ENCODE peak calls at places on chromosomes 2 and 18, in eight cellular contexts. One of them, this sample, is unnamed.

GRCh38 chr18:11872479-11873136 is 21.4 kb downstream of the CHMP1B start:
- DNase-seq in HepG2: peak
- DNase-seq in MM.1S: no peak
- DNase-seq in brain microvascular endothelial cell: no peak
- DNase-seq in lower lobe of right lung: no peak
- DNase-seq in cardiac fibroblast: peak
- DNase-seq in B cell: no peak
- DNase-seq in SK-N-SH: no peak
- DNase-seq in this sample: peak

GRCh38 chr2:183409662-183410061 is 285.4 kb downstream of the NUP35 start:
- DNase-seq in SK-N-SH: no peak
- DNase-seq in MM.1S: no peak
- DNase-seq in HepG2: no peak
- DNase-seq in brain microvascular endothelial cell: no peak
- DNase-seq in cardiac fibroblast: no peak
- DNase-seq in B cell: no peak
- DNase-seq in lower lobe of right lung: no peak
- DNase-seq in this sample: no peak

GRCh38 chr18:11987527-11987926 is 6.2 kb downstream of the IMPA2 start:
- DNase-seq in SK-N-SH: no peak
- DNase-seq in MM.1S: no peak
- DNase-seq in HepG2: no peak
- DNase-seq in brain microvascular endothelial cell: no peak
- DNase-seq in lower lobe of right lung: no peak
- DNase-seq in cardiac fibroblast: peak
- DNase-seq in B cell: no peak
- DNase-seq in this sample: no peak

GRCh38 chr18:32831781-32832180 is 59.0 kb upstream of the KLHL14 start:
- DNase-seq in MM.1S: no peak
- DNase-seq in B cell: no peak
- DNase-seq in SK-N-SH: no peak
- DNase-seq in cardiac fibroblast: no peak
- DNase-seq in HepG2: no peak
- DNase-seq in brain microvascular endothelial cell: no peak
- DNase-seq in lower lobe of right lung: no peak
- DNase-seq in this sample: no peak

GRCh38 chr2:159155791-159156190 is 130.7 kb downstream of the WDSUB1 start:
- DNase-seq in MM.1S: no peak
- DNase-seq in lower lobe of right lung: no peak
- DNase-seq in B cell: no peak
- DNase-seq in HepG2: no peak
- DNase-seq in cardiac fibroblast: no peak
- DNase-seq in SK-N-SH: no peak
- DNase-seq in brain microvascular endothelial cell: no peak
- DNase-seq in this sample: no peak

GRCh38 chr2:98551316-98551715 is 57.0 kb downstream of the COA5 start:
- DNase-seq in SK-N-SH: no peak
- DNase-seq in HepG2: no peak
- DNase-seq in lower lobe of right lung: no peak
- DNase-seq in MM.1S: no peak
- DNase-seq in brain microvascular endothelial cell: no peak
- DNase-seq in cardiac fibroblast: no peak
- DNase-seq in B cell: no peak
- DNase-seq in this sample: no peak

GRCh38 chr2:189802396-189802912 is 18.2 kb downstream of the PMS1 start:
- DNase-seq in cardiac fibroblast: no peak
- DNase-seq in SK-N-SH: no peak
- DNase-seq in B cell: no peak
- DNase-seq in brain microvascular endothelial cell: no peak
- DNase-seq in MM.1S: no peak
- DNase-seq in HepG2: no peak
- DNase-seq in lower lobe of right lung: no peak
- DNase-seq in this sample: no peak

GRCh38 chr2:217653240-217653639 is 349.6 kb downstream of the TNS1 start:
- DNase-seq in lower lobe of right lung: peak
- DNase-seq in MM.1S: no peak
- DNase-seq in HepG2: no peak
- DNase-seq in SK-N-SH: no peak
- DNase-seq in cardiac fibroblast: peak
- DNase-seq in brain microvascular endothelial cell: peak
- DNase-seq in B cell: no peak
- DNase-seq in this sample: no peak

GRCh38 chr2:200373973-200374416 is 67.5 kb downstream of the SPATS2L start:
- DNase-seq in B cell: peak
- DNase-seq in lower lobe of right lung: no peak
- DNase-seq in brain microvascular endothelial cell: no peak
- DNase-seq in cardiac fibroblast: no peak
- DNase-seq in MM.1S: peak
- DNase-seq in HepG2: peak
- DNase-seq in SK-N-SH: no peak
- DNase-seq in this sample: peak

GRCh38 chr2:148540022-148540421 is 104.5 kb upstream of the EPC2 start:
- DNase-seq in HepG2: no peak
- DNase-seq in SK-N-SH: no peak
- DNase-seq in lower lobe of right lung: no peak
- DNase-seq in brain microvascular endothelial cell: no peak
- DNase-seq in B cell: no peak
- DNase-seq in cardiac fibroblast: no peak
- DNase-seq in MM.1S: no peak
- DNase-seq in this sample: peak

GRCh38 chr2:75559633-75560021 is 1.1 kb downstream of the EVA1A start:
- DNase-seq in HepG2: no peak
- DNase-seq in brain microvascular endothelial cell: no peak
- DNase-seq in MM.1S: no peak
- DNase-seq in cardiac fibroblast: peak
- DNase-seq in B cell: no peak
- DNase-seq in lower lobe of right lung: no peak
- DNase-seq in SK-N-SH: no peak
- DNase-seq in this sample: no peak

GRCh38 chr2:75558786-75559428 is 1.8 kb downstream of the EVA1A start:
- DNase-seq in MM.1S: no peak
- DNase-seq in HepG2: no peak
- DNase-seq in cardiac fibroblast: peak
- DNase-seq in brain microvascular endothelial cell: peak
- DNase-seq in SK-N-SH: no peak
- DNase-seq in B cell: no peak
- DNase-seq in lower lobe of right lung: no peak
- DNase-seq in this sample: no peak

GRCh38 chr2:75561566-75562512 is 1.1 kb upstream of the EVA1A start:
- DNase-seq in brain microvascular endothelial cell: peak
- DNase-seq in cardiac fibroblast: peak
- DNase-seq in SK-N-SH: no peak
- DNase-seq in lower lobe of right lung: no peak
- DNase-seq in MM.1S: no peak
- DNase-seq in B cell: no peak
- DNase-seq in HepG2: no peak
- DNase-seq in this sample: peak

GRCh38 chr2:75560768-75561565 is at the start of gene EVA1A:
- DNase-seq in cardiac fibroblast: peak
- DNase-seq in SK-N-SH: peak
- DNase-seq in B cell: no peak
- DNase-seq in lower lobe of right lung: peak
- DNase-seq in brain microvascular endothelial cell: peak
- DNase-seq in MM.1S: peak
- DNase-seq in HepG2: peak
- DNase-seq in this sample: peak

DNA sequence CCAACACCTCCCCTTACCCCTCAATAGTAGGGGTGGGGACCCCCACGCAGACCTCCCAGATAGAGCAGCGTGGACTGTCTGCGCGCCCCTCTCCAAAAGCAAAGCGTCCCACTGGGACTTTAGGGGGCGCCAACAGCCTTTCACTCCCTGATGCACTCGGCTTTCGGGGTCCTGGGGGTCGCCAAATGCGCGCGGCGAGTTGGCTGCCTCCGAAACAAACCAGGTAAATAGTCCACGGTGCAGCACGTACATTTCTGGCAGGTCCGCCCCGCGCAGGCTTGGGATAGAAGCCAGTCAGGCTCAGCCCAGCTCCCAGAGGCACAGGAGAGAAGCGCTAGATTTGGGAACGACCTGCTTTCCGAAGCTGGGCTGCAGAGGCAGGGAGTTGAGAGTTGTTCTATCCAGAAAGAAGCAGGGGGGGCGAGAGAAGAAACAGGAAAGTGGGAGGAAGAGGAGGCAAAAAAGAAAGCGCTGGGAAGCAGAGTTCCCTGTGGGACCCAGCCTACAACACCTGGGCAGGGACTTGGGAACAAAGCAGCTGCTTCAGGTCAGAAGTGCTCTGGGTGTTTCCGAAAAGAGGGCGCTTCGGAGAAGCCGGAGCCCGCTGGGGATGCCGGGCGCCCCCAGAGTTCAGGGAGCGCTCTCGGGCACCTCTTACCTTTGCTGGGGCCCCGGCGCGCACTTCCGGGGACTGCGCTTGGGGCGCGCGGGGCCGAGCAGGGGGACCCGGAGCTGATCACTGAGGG is 544 bp downstream of the EVA1A start:
- DNase-seq in cardiac fibroblast: peak
- DNase-seq in MM.1S: peak
- DNase-seq in HepG2: no peak
- DNase-seq in lower lobe of right lung: peak
- DNase-seq in SK-N-SH: peak
- DNase-seq in B cell: no peak
- DNase-seq in brain microvascular endothelial cell: peak
- DNase-seq in this sample: peak
- TF ChIP-seq CTCF in cardiac fibroblast: peak
- TF ChIP-seq CTCF in MM.1S: peak
- TF ChIP-seq CTCF in HepG2: peak
- TF ChIP-seq CTCF in lower lobe of right lung: peak
- TF ChIP-seq CTCF in SK-N-SH: peak
- TF ChIP-seq CTCF in B cell: no peak
- TF ChIP-seq CTCF in brain microvascular endothelial cell: peak
- TF ChIP-seq CTCF in this sample: no peak

GRCh38 chr2:111028720-111029119 is 92.0 kb upstream of the BCL2L11 start:
- DNase-seq in brain microvascular endothelial cell: no peak
- DNase-seq in lower lobe of right lung: no peak
- DNase-seq in HepG2: no peak
- DNase-seq in cardiac fibroblast: peak
- DNase-seq in SK-N-SH: no peak
- DNase-seq in B cell: peak
- DNase-seq in MM.1S: peak
- DNase-seq in this sample: no peak
- TF ChIP-seq CTCF in brain microvascular endothelial cell: peak
- TF ChIP-seq CTCF in lower lobe of right lung: no peak
- TF ChIP-seq CTCF in HepG2: no peak
- TF ChIP-seq CTCF in cardiac fibroblast: no peak
- TF ChIP-seq CTCF in SK-N-SH: peak
- TF ChIP-seq CTCF in B cell: no peak
- TF ChIP-seq CTCF in MM.1S: peak
- TF ChIP-seq CTCF in this sample: no peak

GRCh38 chr18:41391616-41392610 is 563.1 kb upstream of the PIK3C3 start:
- DNase-seq in brain microvascular endothelial cell: peak
- DNase-seq in B cell: no peak
- DNase-seq in MM.1S: peak
- DNase-seq in lower lobe of right lung: peak
- DNase-seq in HepG2: peak
- DNase-seq in SK-N-SH: peak
- DNase-seq in cardiac fibroblast: peak
- DNase-seq in this sample: peak
- TF ChIP-seq CTCF in brain microvascular endothelial cell: peak
- TF ChIP-seq CTCF in B cell: no peak
- TF ChIP-seq CTCF in MM.1S: peak
- TF ChIP-seq CTCF in lower lobe of right lung: peak
- TF ChIP-seq CTCF in HepG2: peak
- TF ChIP-seq CTCF in SK-N-SH: peak
- TF ChIP-seq CTCF in cardiac fibroblast: peak
- TF ChIP-seq CTCF in this sample: peak

GRCh38 chr18:22063672-22064071 is 105.7 kb upstream of the GATA6 start:
- DNase-seq in lower lobe of right lung: no peak
- DNase-seq in MM.1S: no peak
- DNase-seq in SK-N-SH: no peak
- DNase-seq in HepG2: no peak
- DNase-seq in brain microvascular endothelial cell: no peak
- DNase-seq in B cell: no peak
- DNase-seq in cardiac fibroblast: no peak
- DNase-seq in this sample: no peak
- TF ChIP-seq CTCF in lower lobe of right lung: no peak
- TF ChIP-seq CTCF in MM.1S: no peak
- TF ChIP-seq CTCF in SK-N-SH: no peak
- TF ChIP-seq CTCF in HepG2: no peak
- TF ChIP-seq CTCF in brain microvascular endothelial cell: no peak
- TF ChIP-seq CTCF in B cell: no peak
- TF ChIP-seq CTCF in cardiac fibroblast: no peak
- TF ChIP-seq CTCF in this sample: no peak

DNA sequence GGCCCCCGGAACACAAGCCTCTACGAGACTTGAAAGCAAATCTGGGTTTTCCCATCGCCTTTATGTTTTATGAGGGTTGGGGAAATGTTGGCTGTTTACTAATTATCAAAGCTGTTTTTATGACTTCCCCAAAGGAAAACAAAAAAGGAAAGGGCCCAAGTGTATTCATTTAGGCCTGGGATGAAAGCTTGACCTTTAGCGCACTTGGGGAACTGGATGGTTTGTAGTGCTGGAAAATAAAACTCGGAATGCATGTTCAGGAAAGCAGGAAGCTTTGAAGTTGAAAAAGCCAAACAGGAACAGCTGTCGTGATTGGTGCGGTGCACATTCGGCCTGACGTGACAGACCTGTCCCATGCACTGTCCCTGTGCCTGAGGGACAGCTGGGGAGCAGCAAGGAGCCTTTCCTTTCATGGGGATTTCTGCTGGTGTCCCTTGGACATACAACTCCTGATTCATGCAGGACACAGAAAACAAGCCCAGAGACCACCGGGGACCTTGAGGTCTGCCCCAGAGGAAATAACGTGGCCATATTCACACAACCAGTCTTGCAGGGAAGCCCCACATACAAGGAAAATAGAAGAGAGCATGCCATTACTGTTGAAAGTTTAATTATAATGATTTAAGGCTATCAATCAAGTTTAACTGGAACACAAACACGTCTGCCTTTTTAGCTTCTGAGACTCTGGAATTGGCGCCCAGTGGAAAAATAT is 169.7 kb upstream of the APCDD1 start:
- DNase-seq in MM.1S: no peak
- DNase-seq in brain microvascular endothelial cell: no peak
- DNase-seq in cardiac fibroblast: no peak
- DNase-seq in lower lobe of right lung: no peak
- DNase-seq in HepG2: no peak
- DNase-seq in B cell: no peak
- DNase-seq in SK-N-SH: no peak
- DNase-seq in this sample: no peak
- TF ChIP-seq CTCF in MM.1S: no peak
- TF ChIP-seq CTCF in brain microvascular endothelial cell: no peak
- TF ChIP-seq CTCF in cardiac fibroblast: no peak
- TF ChIP-seq CTCF in lower lobe of right lung: no peak
- TF ChIP-seq CTCF in HepG2: no peak
- TF ChIP-seq CTCF in B cell: no peak
- TF ChIP-seq CTCF in SK-N-SH: no peak
- TF ChIP-seq CTCF in this sample: no peak

This sample was measured in GM13976.